ENCODE peak calls at places on chromosomes 5 and 9, in six cellular contexts. One of them, this sample, is unnamed.

GRCh38 chr5:77437194-77437593 is 54.9 kb downstream of the WDR41 start:
- DNase-seq in stimulated activated CD4-positive, alpha-beta T cell treated with anti-CD3 and anti-CD28 coated beads, Interleukin-4, amount 100 ng/mL, for 1 hour: no peak
- DNase-seq in memory B cell: no peak
- DNase-seq in fibroblast of pulmonary artery: no peak
- DNase-seq in T-helper 9 cell: no peak
- DNase-seq in GOT3: no peak
- DNase-seq in this sample: no peak

GRCh38 chr5:66558562-66558961 is 37.6 kb upstream of the MAST4 start:
- DNase-seq in stimulated activated CD4-positive, alpha-beta T cell treated with anti-CD3 and anti-CD28 coated beads, Interleukin-4, amount 100 ng/mL, for 1 hour: no peak
- DNase-seq in memory B cell: no peak
- DNase-seq in fibroblast of pulmonary artery: no peak
- DNase-seq in T-helper 9 cell: no peak
- DNase-seq in GOT3: no peak
- DNase-seq in this sample: no peak

GRCh38 chr5:4879693-4880303 is 260.3 kb upstream of the ADAMTS16 start:
- DNase-seq in stimulated activated CD4-positive, alpha-beta T cell treated with anti-CD3 and anti-CD28 coated beads, Interleukin-4, amount 100 ng/mL, for 1 hour: peak
- DNase-seq in memory B cell: peak
- DNase-seq in fibroblast of pulmonary artery: peak
- DNase-seq in T-helper 9 cell: no peak
- DNase-seq in GOT3: peak
- DNase-seq in this sample: peak

GRCh38 chr5:111748304-111748763 is 8.7 kb downstream of the NREP start:
- DNase-seq in stimulated activated CD4-positive, alpha-beta T cell treated with anti-CD3 and anti-CD28 coated beads, Interleukin-4, amount 100 ng/mL, for 1 hour: no peak
- DNase-seq in memory B cell: no peak
- DNase-seq in fibroblast of pulmonary artery: peak
- DNase-seq in T-helper 9 cell: no peak
- DNase-seq in GOT3: peak
- DNase-seq in this sample: peak

GRCh38 chr9:115034801-115035200 is 83.2 kb downstream of the TNC start:
- DNase-seq in stimulated activated CD4-positive, alpha-beta T cell treated with anti-CD3 and anti-CD28 coated beads, Interleukin-4, amount 100 ng/mL, for 1 hour: no peak
- DNase-seq in memory B cell: no peak
- DNase-seq in fibroblast of pulmonary artery: peak
- DNase-seq in T-helper 9 cell: no peak
- DNase-seq in GOT3: no peak
- DNase-seq in this sample: no peak

GRCh38 chr5:152379331-152379730 is 25.7 kb downstream of the NMUR2 start:
- DNase-seq in stimulated activated CD4-positive, alpha-beta T cell treated with anti-CD3 and anti-CD28 coated beads, Interleukin-4, amount 100 ng/mL, for 1 hour: no peak
- DNase-seq in memory B cell: no peak
- DNase-seq in fibroblast of pulmonary artery: no peak
- DNase-seq in T-helper 9 cell: no peak
- DNase-seq in GOT3: no peak
- DNase-seq in this sample: no peak

GRCh38 chr9:115098226-115098965 is 19.6 kb downstream of the TNC start:
- DNase-seq in stimulated activated CD4-positive, alpha-beta T cell treated with anti-CD3 and anti-CD28 coated beads, Interleukin-4, amount 100 ng/mL, for 1 hour: no peak
- DNase-seq in memory B cell: no peak
- DNase-seq in fibroblast of pulmonary artery: no peak
- DNase-seq in T-helper 9 cell: no peak
- DNase-seq in GOT3: no peak
- DNase-seq in this sample: no peak

GRCh38 chr5:64838376-64838775 is 69.6 kb downstream of the CWC27 start:
- DNase-seq in stimulated activated CD4-positive, alpha-beta T cell treated with anti-CD3 and anti-CD28 coated beads, Interleukin-4, amount 100 ng/mL, for 1 hour: no peak
- DNase-seq in memory B cell: no peak
- DNase-seq in fibroblast of pulmonary artery: peak
- DNase-seq in T-helper 9 cell: no peak
- DNase-seq in GOT3: no peak
- DNase-seq in this sample: no peak

GRCh38 chr5:74212336-74212735 is 428.2 kb downstream of the ENC1 start:
- DNase-seq in stimulated activated CD4-positive, alpha-beta T cell treated with anti-CD3 and anti-CD28 coated beads, Interleukin-4, amount 100 ng/mL, for 1 hour: no peak
- DNase-seq in memory B cell: no peak
- DNase-seq in fibroblast of pulmonary artery: peak
- DNase-seq in T-helper 9 cell: no peak
- DNase-seq in GOT3: no peak
- DNase-seq in this sample: no peak

GRCh38 chr9:126521976-126522590 is 91.6 kb upstream of the LMX1B start:
- DNase-seq in stimulated activated CD4-positive, alpha-beta T cell treated with anti-CD3 and anti-CD28 coated beads, Interleukin-4, amount 100 ng/mL, for 1 hour: no peak
- DNase-seq in memory B cell: no peak
- DNase-seq in fibroblast of pulmonary artery: no peak
- DNase-seq in T-helper 9 cell: no peak
- DNase-seq in GOT3: no peak
- DNase-seq in this sample: no peak

GRCh38 chr9:68769852-68770251 is 64.8 kb downstream of the PIP5K1B start:
- DNase-seq in stimulated activated CD4-positive, alpha-beta T cell treated with anti-CD3 and anti-CD28 coated beads, Interleukin-4, amount 100 ng/mL, for 1 hour: no peak
- DNase-seq in memory B cell: no peak
- DNase-seq in fibroblast of pulmonary artery: no peak
- DNase-seq in T-helper 9 cell: no peak
- DNase-seq in GOT3: no peak
- DNase-seq in this sample: no peak

GRCh38 chr9:79195904-79196303 is 375.9 kb upstream of the TLE4 start:
- DNase-seq in stimulated activated CD4-positive, alpha-beta T cell treated with anti-CD3 and anti-CD28 coated beads, Interleukin-4, amount 100 ng/mL, for 1 hour: no peak
- DNase-seq in memory B cell: no peak
- DNase-seq in fibroblast of pulmonary artery: peak
- DNase-seq in T-helper 9 cell: no peak
- DNase-seq in GOT3: no peak
- DNase-seq in this sample: peak

GRCh38 chr5:57175586-57175985 is 1.7 kb downstream of the GPBP1 start:
- DNase-seq in stimulated activated CD4-positive, alpha-beta T cell treated with anti-CD3 and anti-CD28 coated beads, Interleukin-4, amount 100 ng/mL, for 1 hour: peak
- DNase-seq in memory B cell: no peak
- DNase-seq in fibroblast of pulmonary artery: no peak
- DNase-seq in T-helper 9 cell: no peak
- DNase-seq in GOT3: no peak
- DNase-seq in this sample: no peak

GRCh38 chr5:34957857-34958690 is 28.7 kb downstream of the DNAJC21 start:
- DNase-seq in stimulated activated CD4-positive, alpha-beta T cell treated with anti-CD3 and anti-CD28 coated beads, Interleukin-4, amount 100 ng/mL, for 1 hour: no peak
- DNase-seq in memory B cell: no peak
- DNase-seq in fibroblast of pulmonary artery: peak
- DNase-seq in T-helper 9 cell: no peak
- DNase-seq in GOT3: no peak
- DNase-seq in this sample: no peak

GRCh38 chr9:33858346-33858869 is 41.4 kb downstream of the UBE2R2 start:
- DNase-seq in stimulated activated CD4-positive, alpha-beta T cell treated with anti-CD3 and anti-CD28 coated beads, Interleukin-4, amount 100 ng/mL, for 1 hour: no peak
- DNase-seq in memory B cell: no peak
- DNase-seq in fibroblast of pulmonary artery: no peak
- DNase-seq in T-helper 9 cell: no peak
- DNase-seq in GOT3: no peak
- DNase-seq in this sample: no peak

GRCh38 chr5:95842955-95843544 is 20.5 kb upstream of the GLRX start:
- DNase-seq in stimulated activated CD4-positive, alpha-beta T cell treated with anti-CD3 and anti-CD28 coated beads, Interleukin-4, amount 100 ng/mL, for 1 hour: peak
- DNase-seq in memory B cell: peak
- DNase-seq in fibroblast of pulmonary artery: peak
- DNase-seq in T-helper 9 cell: peak
- DNase-seq in GOT3: no peak
- DNase-seq in this sample: no peak

GRCh38 chr9:93452710-93453046 is 703 bp downstream of the FAM120AOS start:
- DNase-seq in stimulated activated CD4-positive, alpha-beta T cell treated with anti-CD3 and anti-CD28 coated beads, Interleukin-4, amount 100 ng/mL, for 1 hour: peak
- DNase-seq in memory B cell: no peak
- DNase-seq in fibroblast of pulmonary artery: no peak
- DNase-seq in T-helper 9 cell: no peak
- DNase-seq in GOT3: no peak
- DNase-seq in this sample: no peak

GRCh38 chr5:150077996-150078801 is 8.2 kb downstream of the CSF1R start:
- DNase-seq in stimulated activated CD4-positive, alpha-beta T cell treated with anti-CD3 and anti-CD28 coated beads, Interleukin-4, amount 100 ng/mL, for 1 hour: no peak
- DNase-seq in memory B cell: no peak
- DNase-seq in fibroblast of pulmonary artery: no peak
- DNase-seq in T-helper 9 cell: no peak
- DNase-seq in GOT3: no peak
- DNase-seq in this sample: no peak

GRCh38 chr9:92807031-92807756 is 42.6 kb upstream of the BICD2 start:
- DNase-seq in stimulated activated CD4-positive, alpha-beta T cell treated with anti-CD3 and anti-CD28 coated beads, Interleukin-4, amount 100 ng/mL, for 1 hour: no peak
- DNase-seq in memory B cell: no peak
- DNase-seq in fibroblast of pulmonary artery: no peak
- DNase-seq in T-helper 9 cell: no peak
- DNase-seq in GOT3: no peak
- DNase-seq in this sample: no peak

GRCh38 chr9:120996409-120996808 is 53.7 kb downstream of the C5 start:
- DNase-seq in stimulated activated CD4-positive, alpha-beta T cell treated with anti-CD3 and anti-CD28 coated beads, Interleukin-4, amount 100 ng/mL, for 1 hour: no peak
- DNase-seq in memory B cell: no peak
- DNase-seq in fibroblast of pulmonary artery: no peak
- DNase-seq in T-helper 9 cell: no peak
- DNase-seq in GOT3: no peak
- DNase-seq in this sample: no peak

GRCh38 chr9:124392855-124393460 is 22.3 kb downstream of the PSMB7 start:
- DNase-seq in stimulated activated CD4-positive, alpha-beta T cell treated with anti-CD3 and anti-CD28 coated beads, Interleukin-4, amount 100 ng/mL, for 1 hour: no peak
- DNase-seq in memory B cell: no peak
- DNase-seq in fibroblast of pulmonary artery: peak
- DNase-seq in T-helper 9 cell: no peak
- DNase-seq in GOT3: peak
- DNase-seq in this sample: peak

GRCh38 chr9:214488-215448 is at the start of gene DOCK8:
- DNase-seq in stimulated activated CD4-positive, alpha-beta T cell treated with anti-CD3 and anti-CD28 coated beads, Interleukin-4, amount 100 ng/mL, for 1 hour: peak
- DNase-seq in memory B cell: peak
- DNase-seq in fibroblast of pulmonary artery: peak
- DNase-seq in T-helper 9 cell: peak
- DNase-seq in GOT3: no peak
- DNase-seq in this sample: no peak

GRCh38 chr9:133607976-133608375 is 1.2 kb downstream of the FAM163B start:
- DNase-seq in stimulated activated CD4-positive, alpha-beta T cell treated with anti-CD3 and anti-CD28 coated beads, Interleukin-4, amount 100 ng/mL, for 1 hour: no peak
- DNase-seq in memory B cell: no peak
- DNase-seq in fibroblast of pulmonary artery: no peak
- DNase-seq in T-helper 9 cell: no peak
- DNase-seq in GOT3: no peak
- DNase-seq in this sample: no peak

GRCh38 chr5:179668404-179668803 is 12.4 kb downstream of the CBY3 start:
- DNase-seq in stimulated activated CD4-positive, alpha-beta T cell treated with anti-CD3 and anti-CD28 coated beads, Interleukin-4, amount 100 ng/mL, for 1 hour: peak
- DNase-seq in memory B cell: no peak
- DNase-seq in fibroblast of pulmonary artery: peak
- DNase-seq in T-helper 9 cell: peak
- DNase-seq in GOT3: no peak
- DNase-seq in this sample: no peak

GRCh38 chr9:16521868-16522381 is 348.5 kb downstream of the BNC2 start:
- DNase-seq in stimulated activated CD4-positive, alpha-beta T cell treated with anti-CD3 and anti-CD28 coated beads, Interleukin-4, amount 100 ng/mL, for 1 hour: no peak
- DNase-seq in memory B cell: no peak
- DNase-seq in fibroblast of pulmonary artery: peak
- DNase-seq in T-helper 9 cell: no peak
- DNase-seq in GOT3: no peak
- DNase-seq in this sample: peak

GRCh38 chr5:150590979-150591411 is 49.5 kb upstream of the SYNPO start:
- DNase-seq in stimulated activated CD4-positive, alpha-beta T cell treated with anti-CD3 and anti-CD28 coated beads, Interleukin-4, amount 100 ng/mL, for 1 hour: no peak
- DNase-seq in memory B cell: no peak
- DNase-seq in fibroblast of pulmonary artery: peak
- DNase-seq in T-helper 9 cell: no peak
- DNase-seq in GOT3: no peak
- DNase-seq in this sample: no peak

GRCh38 chr5:135145985-135146384 is 112.0 kb upstream of the PITX1 start:
- DNase-seq in stimulated activated CD4-positive, alpha-beta T cell treated with anti-CD3 and anti-CD28 coated beads, Interleukin-4, amount 100 ng/mL, for 1 hour: no peak
- DNase-seq in memory B cell: no peak
- DNase-seq in fibroblast of pulmonary artery: no peak
- DNase-seq in T-helper 9 cell: no peak
- DNase-seq in GOT3: no peak
- DNase-seq in this sample: no peak

GRCh38 chr5:177295929-177296328 is 7.6 kb downstream of the RAB24 start:
- DNase-seq in stimulated activated CD4-positive, alpha-beta T cell treated with anti-CD3 and anti-CD28 coated beads, Interleukin-4, amount 100 ng/mL, for 1 hour: no peak
- DNase-seq in memory B cell: no peak
- DNase-seq in fibroblast of pulmonary artery: no peak
- DNase-seq in T-helper 9 cell: no peak
- DNase-seq in GOT3: no peak
- DNase-seq in this sample: no peak

GRCh38 chr9:36327903-36328302 is 69.7 kb upstream of the GNE start:
- DNase-seq in stimulated activated CD4-positive, alpha-beta T cell treated with anti-CD3 and anti-CD28 coated beads, Interleukin-4, amount 100 ng/mL, for 1 hour: no peak
- DNase-seq in memory B cell: no peak
- DNase-seq in fibroblast of pulmonary artery: peak
- DNase-seq in T-helper 9 cell: no peak
- DNase-seq in GOT3: no peak
- DNase-seq in this sample: no peak

GRCh38 chr5:124908603-124909451 is 162.4 kb upstream of the ZNF608 start:
- DNase-seq in stimulated activated CD4-positive, alpha-beta T cell treated with anti-CD3 and anti-CD28 coated beads, Interleukin-4, amount 100 ng/mL, for 1 hour: no peak
- DNase-seq in memory B cell: no peak
- DNase-seq in fibroblast of pulmonary artery: no peak
- DNase-seq in T-helper 9 cell: no peak
- DNase-seq in GOT3: no peak
- DNase-seq in this sample: no peak

This sample was measured in HS-5.